ENCODE peak calls at places on chromosomes 5 and 9, in seven cellular contexts. C is right atrium auricular region; L is fibroblast of lung; X is OCI-LY7; N is naive thymus-derived CD4-positive, alpha-beta T cell; F is CD8-positive, alpha-beta memory T cell; V is upper lobe of right lung. I is an unnamed sample.

GRCh38 chr9:74742792-74743389 is 144.8 kb downstream of the TRPM6 start:
- DNase-seq in C (no peak), L (peak; percentile 63), X (no peak), N (no peak), F (no peak), V (no peak), I (no peak)

GRCh38 chr5:88671808-88672499 is 211.0 kb downstream of the MEF2C start:
- DNase-seq in C (no peak), L (no peak), X (no peak), N (no peak), F (no peak), V (no peak), I (no peak)

GRCh38 chr9:70477146-70477745 is 62.8 kb upstream of the KLF9 start:
- DNase-seq in C (no peak), L (peak; percentile 60), X (no peak), N (no peak), F (no peak), V (no peak), I (no peak)

GRCh38 chr5:142972064-142972463 is 201.9 kb downstream of the ARHGAP26 start:
- DNase-seq in C (no peak), L (no peak), X (no peak), N (no peak), F (no peak), V (no peak), I (no peak)

GRCh38 chr5:140358738-140359310 is 1.2 kb upstream of the SLC4A9 start:
- DNase-seq in C (no peak), L (peak; percentile 42), X (no peak), N (no peak), F (no peak), V (no peak), I (no peak)

GRCh38 chr5:134289509-134290113 is 63.7 kb upstream of the PPP2CA start:
- DNase-seq in C (peak; percentile 63), L (peak; percentile 89), X (peak; percentile 67), N (peak; percentile 15), F (peak; percentile 25), V (no peak), I (peak; percentile 35)

GRCh38 chr9:15308511-15308910 is 1.5 kb upstream of the TTC39B start:
- DNase-seq in C (no peak), L (peak; percentile 82), X (no peak), N (no peak), F (no peak), V (no peak), I (no peak)

GRCh38 chr5:180070726-180071417 is 687 bp downstream of the RNF130 start:
- DNase-seq in C (no peak), L (peak; percentile 62), X (no peak), N (no peak), F (no peak), V (no peak), I (peak; percentile 30)

GRCh38 chr5:97245371-97245770 is 62.3 kb upstream of the RIOK2 start:
- DNase-seq in C (no peak), L (no peak), X (no peak), N (no peak), F (no peak), V (no peak), I (no peak)

GRCh38 chr9:129435996-129436676 is 184.8 kb downstream of the C9orf50 start:
- DNase-seq in C (no peak), L (no peak), X (no peak), N (no peak), F (no peak), V (no peak), I (no peak)

GRCh38 chr9:129437626-129438323 is 183.1 kb downstream of the C9orf50 start:
- DNase-seq in C (peak; percentile 64), L (no peak), X (no peak), N (no peak), F (no peak), V (no peak), I (no peak)

GRCh38 chr9:129435272-129435671 is 185.6 kb downstream of the C9orf50 start:
- DNase-seq in C (no peak), L (no peak), X (no peak), N (no peak), F (no peak), V (no peak), I (no peak)

GRCh38 chr9:129439242-129439641 is 181.7 kb downstream of the C9orf50 start:
- DNase-seq in C (no peak), L (no peak), X (no peak), N (no peak), F (no peak), V (no peak), I (no peak)

GRCh38 chr9:129436751-129437625 is 183.9 kb downstream of the C9orf50 start:
- DNase-seq in C (peak; percentile 74), L (peak; percentile 50), X (no peak), N (peak; percentile 21), F (no peak), V (peak; percentile 80), I (peak; percentile 83)
- H3K4me3 ChIP-seq in C (peak overlapping the region; percentile 45), L (peak overlapping the region; percentile 62), X (peak overlapping the region; percentile 4), N (peak overlapping the region; percentile 62), F (peak overlapping the region; percentile 50), V (peak overlapping the region; percentile 54), I (peak overlapping the region; percentile 40)

GRCh38 chr5:14561741-14562140 is 19.9 kb upstream of the OTULINL start:
- DNase-seq in C (no peak), L (no peak), X (no peak), N (no peak), F (no peak), V (no peak), I (no peak)

GRCh38 chr5:14556015-14556414 is 25.6 kb upstream of the OTULINL start:
- DNase-seq in C (no peak), L (no peak), X (no peak), N (no peak), F (no peak), V (no peak), I (no peak)

GRCh38 chr5:14557203-14557725 is 24.3 kb upstream of the OTULINL start:
- DNase-seq in C (no peak), L (no peak), X (no peak), N (no peak), F (no peak), V (no peak), I (no peak)

GRCh38 chr5:14560091-14560595 is 21.4 kb upstream of the OTULINL start:
- DNase-seq in C (no peak), L (no peak), X (no peak), N (peak; percentile 19), F (no peak), V (no peak), I (no peak)

DNA sequence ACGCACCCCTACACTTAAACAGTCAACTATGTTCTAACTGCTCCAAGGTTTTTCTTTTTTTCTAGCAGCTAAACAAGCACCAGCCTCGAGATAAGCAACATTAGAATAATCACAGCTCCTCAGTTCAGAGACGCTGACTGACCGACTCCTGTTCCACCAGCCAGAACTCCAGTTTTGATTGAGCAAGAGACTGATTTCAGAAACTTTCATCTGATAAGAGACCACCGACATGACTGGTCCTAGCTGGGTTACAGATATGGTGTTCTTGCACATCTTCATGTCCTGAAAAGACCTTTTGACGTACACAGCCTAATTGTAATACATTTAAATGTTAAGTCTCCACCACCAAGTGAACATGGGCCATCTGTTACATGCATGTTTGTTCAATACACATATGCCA is 23.8 kb upstream of the OTULINL start:
- DNase-seq in C (no peak), L (no peak), X (no peak), N (no peak), F (no peak), V (no peak), I (no peak)
- H3K4me1 ChIP-seq in C (no peaks in the 10 kb centered on the region), L (no peaks in the 10 kb centered on the region), X (no peaks in the 10 kb centered on the region), N (peaks cover 14% of the 10 kb centered on the region), F (peaks cover 18% of the 10 kb centered on the region), V (no peaks in the 10 kb centered on the region), I (no peaks in the 10 kb centered on the region)

DNA sequence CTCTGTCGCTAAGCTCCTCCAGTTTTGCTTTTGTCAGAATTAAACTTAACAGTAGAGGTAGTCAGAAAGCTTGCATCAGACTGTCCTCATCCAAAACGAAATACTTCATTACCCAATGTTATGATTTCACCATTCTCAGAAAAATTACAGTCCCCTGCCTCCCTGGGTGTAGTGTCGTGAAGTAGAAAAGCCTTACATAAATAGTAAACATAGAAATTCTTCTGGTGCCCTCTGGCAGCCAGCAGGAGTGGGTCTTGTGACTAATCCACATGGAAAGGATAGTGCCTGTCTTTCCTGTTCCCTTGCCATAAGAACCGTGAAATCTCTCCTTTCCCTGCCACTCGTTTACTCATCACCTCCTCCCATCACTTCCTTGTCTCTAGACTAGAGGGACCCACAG is 230.6 kb downstream of the GNA14 start:
- DNase-seq in C (no peak), L (peak; percentile 94), X (no peak), N (no peak), F (no peak), V (no peak), I (no peak)
- H3K27ac ChIP-seq in C (no peak overlapping the region), L (no peak overlapping the region), X (no peak overlapping the region), N (no peak overlapping the region), F (no peak overlapping the region), V (peak overlapping the region; percentile 43), I (no peak overlapping the region)

GRCh38 chr5:10538103-10538788 is 25.6 kb upstream of the ANKRD33B start:
- DNase-seq in C (no peak), L (no peak), X (no peak), N (no peak), F (no peak), V (peak; percentile 43), I (peak; percentile 57)

GRCh38 chr5:10535237-10535530 is 28.7 kb upstream of the ANKRD33B start:
- DNase-seq in C (no peak), L (no peak), X (no peak), N (no peak), F (no peak), V (peak; percentile 26), I (no peak)

GRCh38 chr5:10537614-10538013 is 26.3 kb upstream of the ANKRD33B start:
- DNase-seq in C (no peak), L (no peak), X (no peak), N (no peak), F (no peak), V (peak; percentile 51), I (no peak)

GRCh38 chr5:10536511-10536910 is 27.4 kb upstream of the ANKRD33B start:
- DNase-seq in C (no peak), L (no peak), X (no peak), N (no peak), F (no peak), V (no peak), I (no peak)

GRCh38 chr5:10536931-10537579 is 26.8 kb upstream of the ANKRD33B start:
- DNase-seq in C (no peak), L (no peak), X (peak; percentile 28), N (no peak), F (no peak), V (peak; percentile 20), I (no peak)
- H3K4me3 ChIP-seq in C (no peak overlapping the region), L (no peak overlapping the region), X (peak overlapping the region; percentile 3), N (no peak overlapping the region), F (no peak overlapping the region), V (peak overlapping the region; percentile 3), I (no peak overlapping the region)

DNA sequence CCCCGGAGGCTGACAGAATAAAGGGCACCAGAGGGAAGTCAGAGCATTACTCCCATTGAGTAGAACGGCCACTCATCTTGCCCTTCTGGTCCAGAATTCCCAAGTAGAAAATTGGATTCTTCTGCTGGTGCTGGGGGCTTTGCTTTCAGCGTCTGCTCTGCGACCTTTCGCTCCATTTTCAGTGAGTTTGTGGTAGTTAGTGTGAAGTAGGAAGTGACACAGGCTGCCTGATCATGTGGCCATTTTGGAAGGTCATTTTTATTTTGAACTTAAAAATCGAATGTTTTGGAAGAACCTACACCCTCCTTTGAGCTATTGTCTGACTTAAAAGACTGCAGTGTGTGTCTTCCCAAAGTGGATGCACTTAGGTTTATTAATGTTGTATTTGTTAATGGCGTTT is 56.7 kb upstream of the FAM120AOS start:
- DNase-seq in C (no peak), L (no peak), X (no peak), N (no peak), F (no peak), V (no peak), I (no peak)
- H3K4me1 ChIP-seq in C (no peaks in the 10 kb centered on the region), L (peaks cover 11% of the 10 kb centered on the region), X (peaks cover 10% of the 10 kb centered on the region), N (peaks cover 4% of the 10 kb centered on the region), F (peaks cover 16% of the 10 kb centered on the region), V (peaks cover 18% of the 10 kb centered on the region), I (no peaks in the 10 kb centered on the region)